ENCODE peak calls at places on chromosomes 13 and 19, in four cellular contexts. A, M, Z and E are unnamed samples.

GRCh38 chr13:51590966-51591627 is 6.8 kb downstream of the WDFY2 start:
- DNase-seq in M (no peak), Z (peak), A (peak), E (peak)

GRCh38 chr19:42252365-42253244 is 2.3 kb downstream of the ERF start:
- DNase-seq in Z (no peak), M (no peak), A (no peak), E (peak)

GRCh38 chr13:99605417-99606321 is 104.4 kb downstream of the TM9SF2 start:
- DNase-seq in M (peak), Z (peak), A (peak), E (peak)

GRCh38 chr13:113184568-113185440 is 23.7 kb downstream of the PCID2 start:
- DNase-seq in Z (no peak), A (no peak), M (no peak), E (no peak)

GRCh38 chr19:33724723-33725060 is 72.0 kb upstream of the KCTD15 start:
- DNase-seq in Z (no peak), M (no peak), A (no peak), E (no peak)

GRCh38 chr19:5515737-5516136 is 52.0 kb downstream of the TINCR start:
- DNase-seq in A (no peak), M (peak), Z (no peak), E (no peak)

GRCh38 chr19:42508892-42509444 is 19.3 kb downstream of the CEACAM1 start:
- DNase-seq in M (no peak), Z (no peak), A (no peak), E (no peak)

GRCh38 chr13:60012503-60012902 is 151.2 kb downstream of the DIAPH3 start:
- DNase-seq in M (no peak), A (no peak), Z (no peak), E (no peak)

GRCh38 chr19:16168465-16169081 is 4.8 kb downstream of the CIB3 start:
- DNase-seq in A (peak), Z (no peak), M (no peak), E (no peak)

GRCh38 chr13:73433893-73434292 is 375.1 kb downstream of the KLF5 start:
- DNase-seq in Z (no peak), A (no peak), M (no peak), E (no peak)

GRCh38 chr13:41008349-41008980 is 10.7 kb downstream of the ELF1 start:
- DNase-seq in M (no peak), A (no peak), Z (peak), E (peak)

GRCh38 chr19:52967772-52968171 is 5.1 kb upstream of the ZNF816 start:
- DNase-seq in Z (no peak), M (no peak), A (no peak), E (no peak)

GRCh38 chr19:35773020-35773809 is 2.1 kb upstream of the ARHGAP33 start:
- DNase-seq in A (no peak), Z (no peak), M (no peak), E (peak)

GRCh38 chr19:40744554-40745401 is 5.5 kb downstream of the ACTMAP start:
- DNase-seq in Z (peak), M (peak), A (peak), E (no peak)

GRCh38 chr19:52941941-52942370 is 18.7 kb upstream of the ZNF888 start:
- DNase-seq in M (peak), A (no peak), Z (no peak), E (no peak)

GRCh38 chr13:51644649-51645048 is 60.4 kb downstream of the WDFY2 start:
- DNase-seq in Z (no peak), M (no peak), A (no peak), E (no peak)

DNA sequence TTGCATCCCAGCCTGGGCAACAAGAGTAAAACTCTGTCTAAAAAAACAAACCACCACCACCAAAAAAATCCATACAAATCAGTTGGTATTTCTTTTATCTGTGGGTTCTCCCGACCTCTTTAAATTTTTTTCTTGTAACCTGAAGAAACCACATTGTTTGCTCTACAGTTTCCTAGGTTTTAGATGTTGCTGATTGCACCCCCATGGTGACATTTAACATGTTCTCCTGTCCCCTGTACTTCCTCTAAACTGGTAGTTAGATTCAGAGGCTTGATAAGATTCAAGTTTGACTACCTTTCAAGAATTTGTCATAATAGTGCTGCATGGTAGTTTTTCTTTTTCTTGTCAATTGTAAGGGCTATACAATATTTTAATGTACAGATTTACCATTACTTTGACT is 24.0 kb downstream of the ALG5 start:
- DNase-seq in A (no peak), M (no peak), Z (no peak), E (no peak)
- TF ChIP-seq JUN in A (no peak), M (no peak), Z (no peak), E (no peak)

DNA sequence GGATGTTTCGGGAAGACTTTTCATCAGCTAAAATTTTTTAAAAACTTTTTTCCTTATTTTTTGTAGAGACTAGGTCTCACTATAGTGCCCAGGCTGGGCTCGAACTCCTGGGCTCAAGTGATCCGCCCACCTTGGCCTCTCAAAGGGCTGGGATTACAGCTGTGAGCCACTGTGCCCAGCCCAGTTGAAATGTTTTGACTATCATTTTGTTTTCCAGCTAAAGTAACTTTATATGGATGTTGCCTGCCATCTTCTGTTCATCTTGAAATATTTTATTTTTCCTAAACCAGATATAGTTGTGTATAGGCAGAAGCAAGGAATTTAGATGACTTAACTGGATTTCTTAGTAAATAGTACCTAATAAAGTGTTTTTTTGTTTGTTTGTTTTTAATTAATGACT is 7.0 kb downstream of the CAB39L start:
- DNase-seq in Z (no peak), M (no peak), A (no peak), E (no peak)
- TF ChIP-seq ESRRA in Z (no peak), M (no peak), A (no peak), E (no peak)

DNA sequence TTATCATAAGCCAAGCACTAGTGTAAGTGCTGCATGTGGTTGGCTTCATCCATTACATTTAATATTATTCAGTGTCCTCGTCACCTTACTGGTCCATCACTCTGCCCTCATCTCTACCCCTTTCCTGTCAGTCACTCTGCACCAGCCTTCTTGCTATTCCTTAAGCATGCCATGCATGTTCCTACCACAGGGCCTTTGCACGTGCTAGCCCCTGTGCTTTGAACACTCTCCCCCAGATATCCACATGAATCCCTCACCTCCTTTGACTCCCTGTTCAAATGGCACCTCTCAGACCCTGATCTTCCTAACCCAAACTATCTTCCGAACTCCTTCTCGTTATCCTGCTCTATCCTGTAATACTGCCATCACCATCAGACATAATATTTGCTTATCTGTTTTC is 3.2 kb upstream of the RELB start:
- DNase-seq in A (no peak), M (no peak), Z (no peak), E (no peak)
- TF ChIP-seq JUN in A (no peak), M (no peak), Z (no peak), E (no peak)

DNA sequence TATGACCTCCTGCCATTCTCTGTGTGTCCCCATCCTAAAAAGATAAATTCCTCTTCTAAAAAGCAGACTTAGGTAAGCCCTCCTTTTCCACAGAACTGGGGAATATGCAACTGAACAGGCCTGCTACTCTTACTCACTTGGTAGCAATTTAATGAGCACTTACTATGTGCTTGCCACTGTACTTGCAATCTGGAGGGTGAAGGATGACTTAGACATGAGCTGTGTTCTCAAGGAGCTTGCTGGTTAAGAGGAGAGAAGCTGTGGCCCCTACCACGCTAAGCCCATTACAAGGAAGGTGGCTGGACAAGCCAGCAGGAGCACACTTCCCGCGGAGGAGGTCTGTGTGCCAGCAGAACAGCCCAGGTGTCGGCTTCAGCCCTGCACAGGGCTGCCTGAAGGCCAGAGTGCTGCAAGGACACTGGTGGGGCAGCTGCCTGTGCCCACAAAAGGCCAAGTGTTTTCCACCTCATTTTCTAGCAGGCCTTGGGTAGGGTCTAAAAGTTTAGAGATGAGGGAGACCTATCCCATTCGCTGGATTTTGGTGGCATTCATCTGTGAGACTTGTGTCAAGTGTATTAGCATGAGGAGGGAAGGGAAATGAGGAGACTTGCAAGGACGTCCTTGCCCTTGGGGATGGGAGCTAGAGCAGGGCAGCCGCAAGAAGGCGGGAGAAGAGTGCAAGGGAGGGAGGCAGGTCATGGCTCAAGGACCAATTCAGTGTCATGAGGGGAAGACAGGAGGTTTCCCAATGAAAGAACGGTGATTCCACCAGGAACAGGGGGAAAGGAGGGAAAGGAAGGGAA is 52.0 kb downstream of the COL4A1 start:
- DNase-seq in M (no peak), A (no peak), Z (no peak), E (no peak)
- TF ChIP-seq ESRRA in M (no peak), A (no peak), Z (no peak), E (no peak)

GRCh38 chr19:56294557-56294956 is 20.1 kb downstream of the ZSCAN5A start:
- DNase-seq in Z (no peak), M (no peak), A (no peak), E (no peak)
- TF ChIP-seq JUN in Z (no peak), M (no peak), A (no peak), E (no peak)